ENCODE peak calls at places on chromosomes 7 and 10, in ten cellular contexts. One of them, this sample, is unnamed.

GRCh38 chr10:16689227-16689626 is 128.0 kb downstream of the RSU1 start:
- DNase-seq in lower lobe of right lung: no peak
- DNase-seq in GM23248: no peak
- DNase-seq in neuronal stem cell: no peak
- DNase-seq in endodermal cell: no peak
- DNase-seq in A549: no peak
- DNase-seq in hepatocyte: no peak
- DNase-seq in endothelial cell of umbilical vein: no peak
- DNase-seq in suprapubic skin: no peak
- DNase-seq in fibroblast of lung: no peak
- DNase-seq in this sample: no peak

GRCh38 chr7:106486331-106486730 is 174.6 kb downstream of the CCDC71L start:
- DNase-seq in fibroblast of lung: peak; percentile 15
- DNase-seq in hepatocyte: no peak
- DNase-seq in endothelial cell of umbilical vein: no peak
- DNase-seq in neuronal stem cell: no peak
- DNase-seq in suprapubic skin: no peak
- DNase-seq in lower lobe of right lung: no peak
- DNase-seq in A549: no peak
- DNase-seq in endodermal cell: no peak
- DNase-seq in GM23248: peak; percentile 85
- DNase-seq in this sample: no peak

GRCh38 chr10:129525408-129525807 is 58.4 kb downstream of the MGMT start:
- DNase-seq in endodermal cell: no peak
- DNase-seq in A549: no peak
- DNase-seq in suprapubic skin: no peak
- DNase-seq in endothelial cell of umbilical vein: no peak
- DNase-seq in lower lobe of right lung: no peak
- DNase-seq in GM23248: peak; percentile 84
- DNase-seq in hepatocyte: peak; percentile 37
- DNase-seq in fibroblast of lung: no peak
- DNase-seq in neuronal stem cell: no peak
- DNase-seq in this sample: no peak

GRCh38 chr10:72248477-72249151 is 25.1 kb upstream of the DDIT4 start:
- DNase-seq in GM23248: peak; percentile 33
- DNase-seq in neuronal stem cell: no peak
- DNase-seq in A549: no peak
- DNase-seq in endodermal cell: peak; percentile 85
- DNase-seq in lower lobe of right lung: peak; percentile 87
- DNase-seq in endothelial cell of umbilical vein: peak; percentile 91
- DNase-seq in hepatocyte: peak; percentile 81
- DNase-seq in fibroblast of lung: peak; percentile 84
- DNase-seq in suprapubic skin: peak; percentile 92
- DNase-seq in this sample: no peak

GRCh38 chr10:91596821-91597396 is 36.0 kb downstream of the PPP1R3C start:
- DNase-seq in lower lobe of right lung: no peak
- DNase-seq in A549: no peak
- DNase-seq in hepatocyte: no peak
- DNase-seq in endodermal cell: no peak
- DNase-seq in GM23248: peak; percentile 85
- DNase-seq in endothelial cell of umbilical vein: peak; percentile 88
- DNase-seq in suprapubic skin: no peak
- DNase-seq in neuronal stem cell: no peak
- DNase-seq in fibroblast of lung: peak; percentile 89
- DNase-seq in this sample: no peak

GRCh38 chr10:6008497-6009142 is 31.3 kb upstream of the IL15RA start:
- DNase-seq in endodermal cell: no peak
- DNase-seq in fibroblast of lung: peak; percentile 47
- DNase-seq in suprapubic skin: no peak
- DNase-seq in neuronal stem cell: no peak
- DNase-seq in A549: no peak
- DNase-seq in endothelial cell of umbilical vein: no peak
- DNase-seq in GM23248: peak; percentile 66
- DNase-seq in lower lobe of right lung: no peak
- DNase-seq in hepatocyte: no peak
- DNase-seq in this sample: no peak

GRCh38 chr10:27506280-27506679 is 2.2 kb downstream of the RAB18 start:
- DNase-seq in endothelial cell of umbilical vein: no peak
- DNase-seq in suprapubic skin: no peak
- DNase-seq in A549: no peak
- DNase-seq in lower lobe of right lung: no peak
- DNase-seq in neuronal stem cell: no peak
- DNase-seq in GM23248: peak; percentile 51
- DNase-seq in hepatocyte: no peak
- DNase-seq in endodermal cell: no peak
- DNase-seq in fibroblast of lung: no peak
- DNase-seq in this sample: no peak

GRCh38 chr10:44925224-44925623 is 14.1 kb downstream of the TMEM72 start:
- DNase-seq in hepatocyte: peak; percentile 48
- DNase-seq in fibroblast of lung: no peak
- DNase-seq in endothelial cell of umbilical vein: no peak
- DNase-seq in endodermal cell: peak; percentile 92
- DNase-seq in neuronal stem cell: peak; percentile 66
- DNase-seq in GM23248: no peak
- DNase-seq in A549: no peak
- DNase-seq in lower lobe of right lung: no peak
- DNase-seq in suprapubic skin: peak; percentile 45
- DNase-seq in this sample: peak; percentile 90

GRCh38 chr7:131555565-131556054 is 818 bp downstream of the PODXL start:
- DNase-seq in endodermal cell: no peak
- DNase-seq in fibroblast of lung: no peak
- DNase-seq in lower lobe of right lung: no peak
- DNase-seq in hepatocyte: no peak
- DNase-seq in suprapubic skin: no peak
- DNase-seq in A549: no peak
- DNase-seq in endothelial cell of umbilical vein: peak; percentile 28
- DNase-seq in GM23248: peak; percentile 48
- DNase-seq in neuronal stem cell: no peak
- DNase-seq in this sample: no peak

GRCh38 chr7:131553906-131554305 is 2.5 kb downstream of the PODXL start:
- DNase-seq in GM23248: no peak
- DNase-seq in lower lobe of right lung: no peak
- DNase-seq in endodermal cell: no peak
- DNase-seq in suprapubic skin: no peak
- DNase-seq in fibroblast of lung: no peak
- DNase-seq in A549: no peak
- DNase-seq in endothelial cell of umbilical vein: no peak
- DNase-seq in hepatocyte: no peak
- DNase-seq in neuronal stem cell: no peak
- DNase-seq in this sample: no peak

GRCh38 chr7:131556055-131556911 is at the start of gene PODXL:
- DNase-seq in suprapubic skin: no peak
- DNase-seq in endothelial cell of umbilical vein: peak; percentile 75
- DNase-seq in lower lobe of right lung: peak; percentile 83
- DNase-seq in hepatocyte: peak; percentile 83
- DNase-seq in fibroblast of lung: peak; percentile 33
- DNase-seq in GM23248: peak; percentile 82
- DNase-seq in endodermal cell: peak; percentile 93
- DNase-seq in A549: peak; percentile 78
- DNase-seq in neuronal stem cell: peak; percentile 75
- DNase-seq in this sample: no peak

GRCh38 chr7:131556912-131557457 is 557 bp upstream of the PODXL start:
- DNase-seq in suprapubic skin: no peak
- DNase-seq in hepatocyte: no peak
- DNase-seq in A549: no peak
- DNase-seq in GM23248: no peak
- DNase-seq in fibroblast of lung: no peak
- DNase-seq in neuronal stem cell: no peak
- DNase-seq in lower lobe of right lung: no peak
- DNase-seq in endodermal cell: peak; percentile 88
- DNase-seq in endothelial cell of umbilical vein: peak; percentile 55
- DNase-seq in this sample: no peak

GRCh38 chr7:131554880-131555516 is 1.4 kb downstream of the PODXL start:
- DNase-seq in fibroblast of lung: no peak
- DNase-seq in endothelial cell of umbilical vein: no peak
- DNase-seq in endodermal cell: no peak
- DNase-seq in suprapubic skin: no peak
- DNase-seq in lower lobe of right lung: no peak
- DNase-seq in neuronal stem cell: no peak
- DNase-seq in GM23248: no peak
- DNase-seq in A549: no peak
- DNase-seq in hepatocyte: no peak
- DNase-seq in this sample: no peak
- H3K4me3 ChIP-seq in fibroblast of lung: no peak overlapping the region
- H3K4me3 ChIP-seq in endothelial cell of umbilical vein: peak overlapping the region; percentile 79
- H3K4me3 ChIP-seq in endodermal cell: peak overlapping the region; percentile 99
- H3K4me3 ChIP-seq in suprapubic skin: peak overlapping the region; percentile 69
- H3K4me3 ChIP-seq in lower lobe of right lung: peak overlapping the region; percentile 77
- H3K4me3 ChIP-seq in neuronal stem cell: peak overlapping the region; percentile 81
- H3K4me3 ChIP-seq in GM23248: peak overlapping the region; percentile 80
- H3K4me3 ChIP-seq in A549: peak overlapping the region; percentile 60
- H3K4me3 ChIP-seq in hepatocyte: peak overlapping the region; percentile 29
- H3K4me3 ChIP-seq in this sample: peak overlapping the region; percentile 62

GRCh38 chr7:231858-232246 is 39.5 kb downstream of the FAM20C start:
- DNase-seq in endodermal cell: no peak
- DNase-seq in endothelial cell of umbilical vein: no peak
- DNase-seq in GM23248: no peak
- DNase-seq in A549: no peak
- DNase-seq in hepatocyte: no peak
- DNase-seq in lower lobe of right lung: no peak
- DNase-seq in neuronal stem cell: no peak
- DNase-seq in suprapubic skin: no peak
- DNase-seq in fibroblast of lung: no peak
- DNase-seq in this sample: no peak

GRCh38 chr7:231030-231857 is 38.9 kb downstream of the FAM20C start:
- DNase-seq in A549: no peak
- DNase-seq in hepatocyte: no peak
- DNase-seq in neuronal stem cell: no peak
- DNase-seq in lower lobe of right lung: no peak
- DNase-seq in suprapubic skin: no peak
- DNase-seq in endothelial cell of umbilical vein: no peak
- DNase-seq in endodermal cell: no peak
- DNase-seq in GM23248: no peak
- DNase-seq in fibroblast of lung: no peak
- DNase-seq in this sample: no peak

GRCh38 chr7:229184-229964 is 37.0 kb downstream of the FAM20C start:
- DNase-seq in neuronal stem cell: no peak
- DNase-seq in lower lobe of right lung: no peak
- DNase-seq in suprapubic skin: peak; percentile 89
- DNase-seq in GM23248: peak; percentile 97
- DNase-seq in endodermal cell: no peak
- DNase-seq in A549: no peak
- DNase-seq in fibroblast of lung: peak; percentile 97
- DNase-seq in endothelial cell of umbilical vein: no peak
- DNase-seq in hepatocyte: peak; percentile 66
- DNase-seq in this sample: no peak

GRCh38 chr7:228610-229009 is 36.2 kb downstream of the FAM20C start:
- DNase-seq in lower lobe of right lung: no peak
- DNase-seq in GM23248: no peak
- DNase-seq in neuronal stem cell: no peak
- DNase-seq in fibroblast of lung: no peak
- DNase-seq in hepatocyte: no peak
- DNase-seq in endothelial cell of umbilical vein: no peak
- DNase-seq in suprapubic skin: no peak
- DNase-seq in A549: no peak
- DNase-seq in endodermal cell: no peak
- DNase-seq in this sample: no peak

GRCh38 chr7:230274-230673 is 37.9 kb downstream of the FAM20C start:
- DNase-seq in suprapubic skin: no peak
- DNase-seq in A549: no peak
- DNase-seq in GM23248: no peak
- DNase-seq in hepatocyte: no peak
- DNase-seq in fibroblast of lung: no peak
- DNase-seq in endodermal cell: no peak
- DNase-seq in neuronal stem cell: no peak
- DNase-seq in endothelial cell of umbilical vein: no peak
- DNase-seq in lower lobe of right lung: no peak
- DNase-seq in this sample: no peak
- H3K4me1 ChIP-seq in suprapubic skin: peaks cover 50% of the 10 kb centered on the region
- H3K4me1 ChIP-seq in A549: peaks cover 28% of the 10 kb centered on the region
- H3K4me1 ChIP-seq in GM23248: peaks cover 54% of the 10 kb centered on the region
- H3K4me1 ChIP-seq in hepatocyte: peaks cover 32% of the 10 kb centered on the region
- H3K4me1 ChIP-seq in fibroblast of lung: peaks cover 55% of the 10 kb centered on the region
- H3K4me1 ChIP-seq in endodermal cell: no peaks in the 10 kb centered on the region
- H3K4me1 ChIP-seq in neuronal stem cell: no peaks in the 10 kb centered on the region
- H3K4me1 ChIP-seq in endothelial cell of umbilical vein: no peaks in the 10 kb centered on the region
- H3K4me1 ChIP-seq in lower lobe of right lung: peaks cover 32% of the 10 kb centered on the region
- H3K4me1 ChIP-seq in this sample: peaks cover 58% of the 10 kb centered on the region

DNA sequence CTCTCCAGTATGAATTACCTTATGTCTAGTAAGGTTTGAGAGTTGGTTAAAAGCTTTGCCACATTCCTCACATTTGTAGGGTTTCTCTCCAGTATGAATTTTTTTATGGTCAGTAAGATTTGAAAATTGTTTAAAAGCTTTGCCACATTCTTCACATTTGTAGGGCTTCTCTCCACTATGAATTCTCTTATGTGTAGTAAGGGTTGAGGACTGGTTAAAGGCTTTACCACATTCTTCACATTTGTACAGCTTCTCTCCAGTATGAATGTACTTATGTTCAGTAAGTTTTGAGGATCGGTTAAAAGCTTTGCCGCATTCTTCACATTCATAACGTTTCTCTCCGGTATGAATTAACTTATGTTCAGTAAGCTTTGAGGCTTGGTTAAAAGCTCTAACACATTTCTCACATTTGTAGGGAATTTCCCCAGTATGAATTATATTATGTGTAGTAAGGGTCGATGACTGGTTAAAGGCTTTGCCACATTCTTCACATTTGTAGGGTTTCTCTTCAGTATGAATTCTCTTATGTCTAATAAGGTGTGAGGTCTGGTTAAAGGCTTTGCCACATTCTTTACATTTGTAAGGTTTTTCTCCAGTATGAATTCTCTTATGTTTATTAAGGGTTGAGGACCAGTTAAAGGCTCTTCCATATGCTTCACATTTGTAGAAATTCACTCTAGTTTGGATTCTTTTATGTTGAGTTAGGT is 12.2 kb downstream of the ZNF117 start:
- DNase-seq in fibroblast of lung: no peak
- DNase-seq in GM23248: no peak
- DNase-seq in endodermal cell: no peak
- DNase-seq in lower lobe of right lung: no peak
- DNase-seq in neuronal stem cell: no peak
- DNase-seq in suprapubic skin: no peak
- DNase-seq in endothelial cell of umbilical vein: no peak
- DNase-seq in A549: no peak
- DNase-seq in hepatocyte: no peak
- DNase-seq in this sample: no peak
- H3K9me3 ChIP-seq in fibroblast of lung: no peaks in the 10 kb centered on the region
- H3K9me3 ChIP-seq in GM23248: peaks cover 26% of the 10 kb centered on the region
- H3K9me3 ChIP-seq in endodermal cell: peaks cover 89% of the 10 kb centered on the region
- H3K9me3 ChIP-seq in lower lobe of right lung: peaks cover 92% of the 10 kb centered on the region
- H3K9me3 ChIP-seq in neuronal stem cell: peaks cover 97% of the 10 kb centered on the region
- H3K9me3 ChIP-seq in suprapubic skin: peaks cover 73% of the 10 kb centered on the region
- H3K9me3 ChIP-seq in endothelial cell of umbilical vein: peaks cover 8% of the 10 kb centered on the region
- H3K9me3 ChIP-seq in A549: peaks cover 65% of the 10 kb centered on the region
- H3K9me3 ChIP-seq in hepatocyte: peaks cover 89% of the 10 kb centered on the region
- H3K9me3 ChIP-seq in this sample: peaks cover 23% of the 10 kb centered on the region

GRCh38 chr10:99983280-99983988 is 26.3 kb downstream of the DNMBP start:
- DNase-seq in A549: no peak
- DNase-seq in GM23248: peak; percentile 89
- DNase-seq in fibroblast of lung: peak; percentile 91
- DNase-seq in hepatocyte: peak; percentile 52
- DNase-seq in endodermal cell: no peak
- DNase-seq in lower lobe of right lung: no peak
- DNase-seq in neuronal stem cell: no peak
- DNase-seq in suprapubic skin: peak; percentile 72
- DNase-seq in endothelial cell of umbilical vein: peak; percentile 90
- DNase-seq in this sample: no peak

GRCh38 chr10:99981581-99982199 is 28.1 kb downstream of the DNMBP start:
- DNase-seq in fibroblast of lung: no peak
- DNase-seq in A549: no peak
- DNase-seq in GM23248: peak; percentile 25
- DNase-seq in lower lobe of right lung: no peak
- DNase-seq in neuronal stem cell: no peak
- DNase-seq in hepatocyte: no peak
- DNase-seq in suprapubic skin: no peak
- DNase-seq in endodermal cell: no peak
- DNase-seq in endothelial cell of umbilical vein: no peak
- DNase-seq in this sample: no peak

GRCh38 chr10:99984635-99985034 is 25.1 kb downstream of the DNMBP start:
- DNase-seq in GM23248: no peak
- DNase-seq in A549: no peak
- DNase-seq in fibroblast of lung: no peak
- DNase-seq in endothelial cell of umbilical vein: no peak
- DNase-seq in hepatocyte: no peak
- DNase-seq in neuronal stem cell: no peak
- DNase-seq in suprapubic skin: no peak
- DNase-seq in endodermal cell: no peak
- DNase-seq in lower lobe of right lung: no peak
- DNase-seq in this sample: no peak

GRCh38 chr10:99982728-99983127 is 27.0 kb downstream of the DNMBP start:
- DNase-seq in fibroblast of lung: no peak
- DNase-seq in lower lobe of right lung: no peak
- DNase-seq in neuronal stem cell: no peak
- DNase-seq in endodermal cell: no peak
- DNase-seq in hepatocyte: no peak
- DNase-seq in suprapubic skin: no peak
- DNase-seq in A549: no peak
- DNase-seq in GM23248: no peak
- DNase-seq in endothelial cell of umbilical vein: no peak
- DNase-seq in this sample: no peak

DNA sequence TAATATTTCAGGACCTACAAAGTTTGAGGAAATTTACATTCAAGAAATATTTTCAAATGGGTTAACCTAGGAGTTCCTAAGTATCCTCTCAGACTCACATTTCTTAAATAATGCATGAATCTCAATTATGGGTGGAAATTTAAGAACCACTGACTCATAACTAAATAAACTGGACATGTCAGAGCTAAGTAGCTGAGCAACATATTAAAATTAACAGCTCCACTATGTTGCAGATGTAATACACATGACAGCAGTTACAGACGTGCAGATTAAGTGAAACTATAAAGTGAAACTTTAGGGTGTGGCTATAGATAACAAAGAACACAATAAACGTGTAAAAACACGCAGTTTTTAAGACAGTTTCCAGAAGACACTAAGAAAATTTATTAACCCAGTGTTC is 25.5 kb downstream of the DNMBP start:
- DNase-seq in GM23248: peak; percentile 60
- DNase-seq in A549: no peak
- DNase-seq in endothelial cell of umbilical vein: peak; percentile 55
- DNase-seq in neuronal stem cell: no peak
- DNase-seq in hepatocyte: peak; percentile 12
- DNase-seq in suprapubic skin: no peak
- DNase-seq in fibroblast of lung: peak; percentile 71
- DNase-seq in endodermal cell: no peak
- DNase-seq in lower lobe of right lung: no peak
- DNase-seq in this sample: no peak
- H3K4me3 ChIP-seq in GM23248: peak overlapping the region; percentile 56
- H3K4me3 ChIP-seq in A549: no peak overlapping the region
- H3K4me3 ChIP-seq in endothelial cell of umbilical vein: no peak overlapping the region
- H3K4me3 ChIP-seq in neuronal stem cell: no peak overlapping the region
- H3K4me3 ChIP-seq in hepatocyte: no peak overlapping the region
- H3K4me3 ChIP-seq in suprapubic skin: no peak overlapping the region
- H3K4me3 ChIP-seq in fibroblast of lung: no peak overlapping the region
- H3K4me3 ChIP-seq in endodermal cell: no peak overlapping the region
- H3K4me3 ChIP-seq in lower lobe of right lung: no peak overlapping the region
- H3K4me3 ChIP-seq in this sample: no peak overlapping the region